ENCODE peak calls at places on chromosomes 2 and 18, in nine cellular contexts. J is tibial artery; Y is stimulated activated CD4-positive, alpha-beta T cell treated with anti-CD3 and anti-CD28 coated beads, Interleukin-2, amount 100 ng/mL, for 24 hours; N is lower lobe of right lung; W is right lobe of liver; X is activated T-helper 1 cell treated with anti-CD3 and anti-CD28 coated beads, Interleukin-12 subunit alpha, Interleukin-12 subunit beta, Interleukin-2, Interleukin-4 antibody, amounts not matched to agents 30 ng/mL and 10 ng/mL and 1 ng/mL, durations not matched to agents 14 hours and 24 hours and 36 hours; D is astrocyte; K is CD8-positive, alpha-beta memory T cell; I is transverse colon. P is an unnamed sample.

GRCh38 chr2:68936462-68936861 is 16.2 kb downstream of the GKN2 start:
- DNase-seq in J (no peak), Y (no peak), N (no peak), W (no peak), X (no peak), D (peak; percentile 65), K (no peak), I (no peak), P (no peak)

GRCh38 chr2:28375742-28376631 is 16.7 kb upstream of the FOSL2 start:
- DNase-seq in J (no peak), Y (no peak), N (no peak), W (no peak), X (no peak), D (no peak), K (no peak), I (no peak), P (no peak)

GRCh38 chr2:3207091-3207491 is 170.5 kb downstream of the EIPR1 start:
- DNase-seq in J (no peak), Y (no peak), N (no peak), W (no peak), X (no peak), D (no peak), K (no peak), I (no peak), P (no peak)

GRCh38 chr2:134657650-134658250 is 61.0 kb downstream of the TMEM163 start:
- DNase-seq in J (no peak), Y (no peak), N (no peak), W (peak; percentile 37), X (no peak), D (no peak), K (no peak), I (no peak), P (peak; percentile 45)

GRCh38 chr18:62226047-62226446 is 39.0 kb downstream of the RELCH start:
- DNase-seq in J (no peak), Y (no peak), N (no peak), W (no peak), X (no peak), D (no peak), K (no peak), I (no peak), P (no peak)

GRCh38 chr2:187577310-187577709 is 23.1 kb upstream of the TFPI start:
- DNase-seq in J (no peak), Y (no peak), N (no peak), W (no peak), X (no peak), D (no peak), K (no peak), I (no peak), P (no peak)

GRCh38 chr18:49094979-49095632 is 144.3 kb upstream of the SMAD7 start:
- DNase-seq in J (peak; percentile 27), Y (no peak), N (no peak), W (no peak), X (no peak), D (peak; percentile 86), K (no peak), I (no peak), P (no peak)

GRCh38 chr2:127400533-127400896 is 12.7 kb upstream of the MAP3K2 start:
- DNase-seq in J (no peak), Y (no peak), N (peak; percentile 37), W (no peak), X (no peak), D (no peak), K (no peak), I (peak; percentile 72), P (no peak)

GRCh38 chr2:44596537-44597320 is 235.0 kb downstream of the CAMKMT start:
- DNase-seq in J (no peak), Y (no peak), N (no peak), W (no peak), X (no peak), D (no peak), K (no peak), I (no peak), P (no peak)

GRCh38 chr2:128492966-128493811 is 174.5 kb upstream of the HS6ST1 start:
- DNase-seq in J (no peak), Y (no peak), N (no peak), W (no peak), X (no peak), D (no peak), K (no peak), I (no peak), P (no peak)

GRCh38 chr2:156398176-156398575 is 38.0 kb upstream of the GPD2 start:
- DNase-seq in J (no peak), Y (no peak), N (no peak), W (no peak), X (no peak), D (no peak), K (no peak), I (no peak), P (no peak)

GRCh38 chr18:70671889-70672551 is 383.2 kb downstream of the SOCS6 start:
- DNase-seq in J (no peak), Y (no peak), N (no peak), W (no peak), X (no peak), D (no peak), K (no peak), I (no peak), P (no peak)

GRCh38 chr18:76145968-76146367 is 349.1 kb downstream of the ZNF516 start:
- DNase-seq in J (no peak), Y (no peak), N (no peak), W (no peak), X (no peak), D (no peak), K (no peak), I (no peak), P (no peak)

GRCh38 chr2:105062158-105062557 is 24.3 kb downstream of the MRPS9 start:
- DNase-seq in J (no peak), Y (no peak), N (no peak), W (no peak), X (no peak), D (no peak), K (no peak), I (no peak), P (no peak)

GRCh38 chr2:109046925-109047508 is 58.0 kb upstream of the EDAR start:
- DNase-seq in J (no peak), Y (no peak), N (no peak), W (no peak), X (no peak), D (no peak), K (no peak), I (no peak), P (no peak)

GRCh38 chr18:22293417-22293816 is 124.0 kb downstream of the GATA6 start:
- DNase-seq in J (no peak), Y (no peak), N (no peak), W (no peak), X (no peak), D (peak; percentile 64), K (no peak), I (no peak), P (no peak)

GRCh38 chr2:20524412-20525040 is 77.7 kb downstream of the RHOB start:
- DNase-seq in J (no peak), Y (no peak), N (no peak), W (peak; percentile 55), X (no peak), D (no peak), K (no peak), I (peak; percentile 22), P (no peak)

GRCh38 chr2:23824777-23825212 is 102.1 kb downstream of the ATAD2B start:
- DNase-seq in J (no peak), Y (no peak), N (no peak), W (no peak), X (no peak), D (peak; percentile 15), K (no peak), I (no peak), P (peak; percentile 63)